ENCODE peak calls at places on chromosomes 4 and X, in four cellular contexts. H is central memory CD4-positive, alpha-beta T cell; K is transverse colon; V is Right ventricle myocardium superior. Q is an unnamed sample.

GRCh38 chr4:15659768-15660394 is 4.7 kb upstream of the FBXL5 start:
- DNase-seq in H (no peak), K (no peak), V (no peak), Q (no peak)

GRCh38 chrX:100642296-100642695 is 1.7 kb upstream of the SRPX2 start:
- DNase-seq in H (no peak), K (no peak), V (no peak), Q (no peak)

GRCh38 chrX:68307767-68308166 is 125.5 kb downstream of the OPHN1 start:
- DNase-seq in H (no peak), K (no peak), V (no peak), Q (peak; percentile 4)

GRCh38 chrX:50202539-50202938 is 1.7 kb upstream of the AKAP4 start:
- DNase-seq in H (no peak), K (no peak), V (no peak), Q (no peak)

GRCh38 chr4:76200771-76201224 is 12.8 kb downstream of the SCARB2 start:
- DNase-seq in H (no peak), K (peak; percentile 69), V (no peak), Q (no peak)

GRCh38 chr4:67725981-67726380 is 25.0 kb upstream of the UBA6 start:
- DNase-seq in H (no peak), K (no peak), V (no peak), Q (no peak)

GRCh38 chr4:78768447-78769177 is 7.5 kb upstream of the BMP2K start:
- DNase-seq in H (no peak), K (peak; percentile 23), V (no peak), Q (no peak)

GRCh38 chr4:82429728-82430192 is 502 bp downstream of the HNRNPDL start:
- DNase-seq in H (no peak), K (no peak), V (no peak), Q (no peak)

GRCh38 chrX:49064303-49064702 is 5.5 kb downstream of the CCDC120 start:
- DNase-seq in H (no peak), K (no peak), V (no peak), Q (no peak)

GRCh38 chrX:103415068-103415467 is 38.7 kb downstream of the BEX3 start:
- DNase-seq in H (no peak), K (no peak), V (no peak), Q (no peak)

GRCh38 chr4:4320528-4320927 is 30.5 kb downstream of the ZBTB49 start:
- DNase-seq in H (no peak), K (no peak), V (no peak), Q (no peak)

GRCh38 chrX:100819534-100819836 is 706 bp upstream of the CSTF2 start:
- DNase-seq in H (no peak), K (no peak), V (peak; percentile 36), Q (no peak)